ENCODE peak calls at places on chromosome 19, in five cellular contexts. A is Daoy; E is upper lobe of right lung; O is stimulated activated CD4-positive, alpha-beta T cell treated with anti-CD3 and anti-CD28 coated beads, Interleukin-1b, Interleukin-23, amount 100 ng/mL, for 1 hour; C is fibroblast of the aortic adventitia. W is an unnamed sample.

GRCh38 chr19:10497371-10497770 is 5.8 kb downstream of the KEAP1 start:
- DNase-seq in E (no peak), C (no peak), O (no peak), A (no peak), W (no peak)

GRCh38 chr19:45103625-45104319 is 10.8 kb downstream of the PPP1R37 start:
- DNase-seq in E (no peak), C (no peak), O (no peak), A (no peak), W (no peak)

GRCh38 chr19:6393074-6393981 is at the start of gene GTF2F1:
- DNase-seq in O (peak), C (peak), A (peak), E (peak), W (no peak)

GRCh38 chr19:4379383-4380253 is 20.7 kb downstream of the SH3GL1 start:
- DNase-seq in O (no peak), C (no peak), E (peak), A (peak), W (no peak)

GRCh38 chr19:723247-723646 is 14.5 kb downstream of the PALM start:
- DNase-seq in E (no peak), O (no peak), A (no peak), C (no peak), W (no peak)

GRCh38 chr19:45171211-45171623 is 6.8 kb downstream of the TRAPPC6A start:
- DNase-seq in E (no peak), C (no peak), A (peak), O (no peak), W (no peak)

GRCh38 chr19:4575978-4576933 is 16.8 kb upstream of the SEMA6B start:
- DNase-seq in A (peak), E (peak), C (peak), O (peak), W (no peak)

GRCh38 chr19:18091217-18091608 is 4.5 kb upstream of the IL12RB1 start:
- DNase-seq in E (peak), C (no peak), O (peak), A (no peak), W (no peak)

GRCh38 chr19:16893686-16893990 is 4.8 kb downstream of the F2RL3 start:
- DNase-seq in O (no peak), C (no peak), E (no peak), A (no peak), W (no peak)

GRCh38 chr19:3062165-3063105 is at the start of gene TLE5:
- DNase-seq in A (peak), C (no peak), E (peak), O (peak), W (no peak)

GRCh38 chr19:36245210-36246005 is 30.5 kb downstream of the ZNF146 start:
- DNase-seq in C (no peak), A (peak), E (no peak), O (no peak), W (no peak)

GRCh38 chr19:1123381-1123780 is 19.6 kb downstream of the GPX4 start:
- DNase-seq in E (no peak), A (no peak), C (no peak), O (no peak), W (no peak)

GRCh38 chr19:1748115-1748702 is 5.1 kb upstream of the ONECUT3 start:
- DNase-seq in A (no peak), C (no peak), E (no peak), O (no peak), W (no peak)

GRCh38 chr19:1069009-1069779 is 2.2 kb downstream of the ARHGAP45 start:
- DNase-seq in C (no peak), E (peak), A (no peak), O (peak), W (no peak)

GRCh38 chr19:19034204-19034624 is 811 bp downstream of the ARMC6 start:
- DNase-seq in A (peak), O (peak), C (peak), E (peak), W (no peak)

GRCh38 chr19:28522545-28522922 is 690.4 kb downstream of the UQCRFS1 start:
- DNase-seq in O (no peak), E (no peak), C (no peak), A (no peak), W (no peak)

GRCh38 chr19:33227242-33227650 is 1.6 kb upstream of the SLC7A10 start:
- DNase-seq in E (peak), O (no peak), A (no peak), C (no peak), W (no peak)

W was measured in cortex of kidney.